ENCODE peak calls at places on chromosomes 12 and 14, in seven cellular contexts. G is NCI-H510A treated with DMSO at 0.1 percent for 48 hours; T is DMS79 treated with DMSO at 0.1 percent for 48 hours; D is AG04450; V is effector memory CD4-positive, alpha-beta T cell; X is neural crest cell; B is activated naive CD4-positive, alpha-beta T cell. Y is an unnamed sample.
A peak's percentile ranks its signal among the peaks of the same experiment; 100 is the strongest.

GRCh38 chr12:6045438-6045837 is 79.0 kb downstream of the VWF start:
- DNase-seq in G (no peak), T (no peak), D (no peak), V (no peak), X (no peak), B (no peak), Y (no peak)

GRCh38 chr14:93234798-93235197 is 27.7 kb downstream of the UBR7 start:
- DNase-seq in G (no peak), T (no peak), D (no peak), V (no peak), X (no peak), B (no peak), Y (no peak)

GRCh38 chr12:1758887-1759286 is 61.5 kb upstream of the LRTM2 start:
- DNase-seq in G (no peak), T (no peak), D (no peak), V (no peak), X (no peak), B (no peak), Y (no peak)

GRCh38 chr14:24254630-24255392 is 8.2 kb downstream of the TGM1 start:
- DNase-seq in G (no peak), T (no peak), D (no peak), V (no peak), X (no peak), B (no peak), Y (peak; percentile 40)

GRCh38 chr14:70722418-70722817 is 80.7 kb downstream of the TTC9 start:
- DNase-seq in G (no peak), T (no peak), D (no peak), V (no peak), X (no peak), B (no peak), Y (no peak)

GRCh38 chr14:102144914-102145313 is 5.2 kb downstream of the WDR20 start:
- DNase-seq in G (no peak), T (no peak), D (no peak), V (no peak), X (no peak), B (no peak), Y (no peak)

GRCh38 chr12:86985298-86985697 is 729.1 kb upstream of the MGAT4C start:
- DNase-seq in G (no peak), T (no peak), D (no peak), V (no peak), X (no peak), B (no peak), Y (no peak)

GRCh38 chr14:56181666-56182065 is 63.5 kb downstream of the PELI2 start:
- DNase-seq in G (peak; percentile 94), T (peak; percentile 68), D (no peak), V (no peak), X (no peak), B (no peak), Y (no peak)

GRCh38 chr14:58822856-58823255 is 185.1 kb downstream of the DACT1 start:
- DNase-seq in G (peak; percentile 52), T (no peak), D (no peak), V (no peak), X (no peak), B (no peak), Y (no peak)

GRCh38 chr12:2183556-2184541 is 131.1 kb downstream of the CACNA1C start:
- DNase-seq in G (no peak), T (peak; percentile 61), D (no peak), V (no peak), X (no peak), B (no peak), Y (no peak)

GRCh38 chr12:42426733-42427132 is 100.8 kb downstream of the PPHLN1 start:
- DNase-seq in G (no peak), T (no peak), D (no peak), V (no peak), X (no peak), B (no peak), Y (peak; percentile 51)

GRCh38 chr12:111298583-111299436 is 70.1 kb downstream of the PHETA1 start:
- DNase-seq in G (peak; percentile 29), T (peak; percentile 9), D (peak; percentile 6), V (no peak), X (peak; percentile 81), B (no peak), Y (no peak)

GRCh38 chr12:129788506-129788905 is 115.3 kb downstream of the TMEM132D start:
- DNase-seq in G (no peak), T (no peak), D (no peak), V (no peak), X (no peak), B (no peak), Y (no peak)

GRCh38 chr12:104805186-104805585 is 152.9 kb downstream of the SLC41A2 start:
- DNase-seq in G (no peak), T (no peak), D (peak; percentile 20), V (no peak), X (no peak), B (no peak), Y (no peak)

GRCh38 chr14:91387996-91388395 is 29.6 kb downstream of the CCDC88C start:
- DNase-seq in G (no peak), T (no peak), D (no peak), V (no peak), X (no peak), B (no peak), Y (peak; percentile 42)

GRCh38 chr12:71139153-71139735 is 18.6 kb downstream of the TSPAN8 start:
- DNase-seq in G (no peak), T (no peak), D (no peak), V (no peak), X (no peak), B (no peak), Y (no peak)

GRCh38 chr14:104968153-104968527 is 10.0 kb downstream of the AHNAK2 start:
- DNase-seq in G (peak; percentile 41), T (peak; percentile 76), D (no peak), V (no peak), X (no peak), B (no peak), Y (peak; percentile 65)

GRCh38 chr12:127926004-127926403 is 341.0 kb upstream of the TMEM132C start:
- DNase-seq in G (peak; percentile 67), T (no peak), D (no peak), V (no peak), X (peak; percentile 26), B (no peak), Y (no peak)

GRCh38 chr12:31482816-31483215 is 108.1 kb downstream of the DENND5B start:
- DNase-seq in G (no peak), T (no peak), D (no peak), V (no peak), X (no peak), B (no peak), Y (no peak)

GRCh38 chr14:33569844-33570716 is 380.8 kb downstream of the EGLN3 start:
- DNase-seq in G (no peak), T (no peak), D (no peak), V (no peak), X (no peak), B (no peak), Y (no peak)

GRCh38 chr14:94571395-94571794 is 9.8 kb upstream of the SERPINA5 start:
- DNase-seq in G (no peak), T (no peak), D (no peak), V (no peak), X (no peak), B (no peak), Y (no peak)

GRCh38 chr12:45674181-45674580 is 55.3 kb upstream of the ARID2 start:
- DNase-seq in G (no peak), T (peak; percentile 68), D (no peak), V (no peak), X (no peak), B (no peak), Y (no peak)

GRCh38 chr14:100736269-100737180 is 9.8 kb downstream of the DLK1 start:
- DNase-seq in G (no peak), T (no peak), D (no peak), V (no peak), X (no peak), B (no peak), Y (no peak)

GRCh38 chr12:85076688-85077430 is 40.7 kb downstream of the LRRIQ1 start:
- DNase-seq in G (peak; percentile 67), T (no peak), D (peak; percentile 81), V (no peak), X (no peak), B (no peak), Y (no peak)

GRCh38 chr12:112904571-112904970 is 2.2 kb upstream of the OAS1 start:
- DNase-seq in G (no peak), T (no peak), D (no peak), V (no peak), X (no peak), B (no peak), Y (no peak)

GRCh38 chr14:91985521-91986255 is 38.2 kb upstream of the FBLN5 start:
- DNase-seq in G (no peak), T (no peak), D (no peak), V (no peak), X (no peak), B (no peak), Y (no peak)